ENCODE peak calls at places on chromosomes 13 and 19, in four cellular contexts. One of them, this sample, is unnamed.

GRCh38 chr13:50340566-50341287 is 325.5 kb downstream of the KCNRG start:
- DNase-seq in neuronal stem cell: no peak
- DNase-seq in IMR-90: no peak
- DNase-seq in H9: no peak
- DNase-seq in this sample: no peak

GRCh38 chr19:18392417-18392816 is 5.0 kb downstream of the LRRC25 start:
- DNase-seq in neuronal stem cell: no peak
- DNase-seq in IMR-90: no peak
- DNase-seq in H9: no peak
- DNase-seq in this sample: no peak

GRCh38 chr13:93624371-93624777 is 397.8 kb downstream of the GPC6 start:
- DNase-seq in IMR-90: no peak
- DNase-seq in H9: no peak
- DNase-seq in neuronal stem cell: no peak
- DNase-seq in this sample: no peak

GRCh38 chr13:23707674-23708073 is 137.5 kb downstream of the TNFRSF19 start:
- DNase-seq in IMR-90: peak; percentile 49
- DNase-seq in H9: no peak
- DNase-seq in neuronal stem cell: no peak
- DNase-seq in this sample: no peak

GRCh38 chr13:97121894-97122293 is 100.2 kb upstream of the MBNL2 start:
- DNase-seq in H9: no peak
- DNase-seq in neuronal stem cell: no peak
- DNase-seq in IMR-90: peak; percentile 54
- DNase-seq in this sample: peak; percentile 37

GRCh38 chr13:59746291-59746962 is 417.3 kb downstream of the DIAPH3 start:
- DNase-seq in H9: no peak
- DNase-seq in IMR-90: peak; percentile 62
- DNase-seq in neuronal stem cell: no peak
- DNase-seq in this sample: no peak

GRCh38 chr19:31905980-31906948 is 439.1 kb upstream of the ZNF507 start:
- DNase-seq in IMR-90: no peak
- DNase-seq in neuronal stem cell: no peak
- DNase-seq in H9: no peak
- DNase-seq in this sample: peak; percentile 47

GRCh38 chr13:47211106-47211505 is 314.3 kb upstream of the HTR2A start:
- DNase-seq in neuronal stem cell: no peak
- DNase-seq in H9: peak; percentile 33
- DNase-seq in IMR-90: peak; percentile 40
- DNase-seq in this sample: peak; percentile 17

GRCh38 chr13:46663644-46664043 is 110.7 kb downstream of the LRCH1 start:
- DNase-seq in neuronal stem cell: no peak
- DNase-seq in IMR-90: no peak
- DNase-seq in H9: no peak
- DNase-seq in this sample: peak; percentile 63

GRCh38 chr19:11151181-11151580 is 4.4 kb downstream of the SPC24 start:
- DNase-seq in IMR-90: no peak
- DNase-seq in neuronal stem cell: no peak
- DNase-seq in H9: no peak
- DNase-seq in this sample: no peak

GRCh38 chr13:77623797-77624196 is 73.7 kb upstream of the SLAIN1 start:
- DNase-seq in neuronal stem cell: no peak
- DNase-seq in IMR-90: no peak
- DNase-seq in H9: no peak
- DNase-seq in this sample: no peak

GRCh38 chr19:21202865-21203494 is 61.1 kb downstream of the ZNF431 start:
- DNase-seq in IMR-90: peak; percentile 14
- DNase-seq in neuronal stem cell: peak; percentile 50
- DNase-seq in H9: peak; percentile 56
- DNase-seq in this sample: peak; percentile 2

GRCh38 chr19:11064831-11065303 is 24.4 kb upstream of the LDLR start:
- DNase-seq in IMR-90: no peak
- DNase-seq in H9: no peak
- DNase-seq in neuronal stem cell: no peak
- DNase-seq in this sample: no peak

GRCh38 chr19:18961767-18962423 is 20.9 kb upstream of the HOMER3 start:
- DNase-seq in H9: peak; percentile 99
- DNase-seq in neuronal stem cell: peak; percentile 29
- DNase-seq in IMR-90: no peak
- DNase-seq in this sample: no peak

GRCh38 chr13:65985632-65986031 is 1244.5 kb downstream of the PCDH9 start:
- DNase-seq in neuronal stem cell: no peak
- DNase-seq in H9: peak; percentile 71
- DNase-seq in IMR-90: no peak
- DNase-seq in this sample: no peak

GRCh38 chr19:21463449-21464105 is 41.8 kb upstream of the ZNF429 start:
- DNase-seq in IMR-90: no peak
- DNase-seq in H9: peak; percentile 95
- DNase-seq in neuronal stem cell: peak; percentile 72
- DNase-seq in this sample: no peak

GRCh38 chr19:11570039-11570462 is 7.4 kb downstream of the ACP5 start:
- DNase-seq in IMR-90: no peak
- DNase-seq in neuronal stem cell: no peak
- DNase-seq in H9: no peak
- DNase-seq in this sample: no peak

GRCh38 chr13:23630349-23631093 is 60.3 kb downstream of the TNFRSF19 start:
- DNase-seq in H9: no peak
- DNase-seq in neuronal stem cell: no peak
- DNase-seq in IMR-90: no peak
- DNase-seq in this sample: no peak

GRCh38 chr13:29594310-29594709 is 1.2 kb downstream of the SLC7A1 start:
- DNase-seq in H9: no peak
- DNase-seq in neuronal stem cell: peak; percentile 24
- DNase-seq in IMR-90: peak; percentile 91
- DNase-seq in this sample: peak; percentile 92

GRCh38 chr19:41149831-41150230 is 35.6 kb downstream of the CYP2F1 start:
- DNase-seq in IMR-90: no peak
- DNase-seq in neuronal stem cell: no peak
- DNase-seq in H9: no peak
- DNase-seq in this sample: no peak

GRCh38 chr13:33340631-33341030 is 55.1 kb upstream of the STARD13 start:
- DNase-seq in IMR-90: peak; percentile 52
- DNase-seq in neuronal stem cell: no peak
- DNase-seq in H9: no peak
- DNase-seq in this sample: peak; percentile 55

GRCh38 chr13:74026753-74027152 is 107.5 kb downstream of the KLF12 start:
- DNase-seq in IMR-90: peak; percentile 37
- DNase-seq in neuronal stem cell: no peak
- DNase-seq in H9: peak; percentile 81
- DNase-seq in this sample: peak; percentile 46

GRCh38 chr13:45490068-45490467 is 25.3 kb downstream of the COG3 start:
- DNase-seq in neuronal stem cell: no peak
- DNase-seq in H9: no peak
- DNase-seq in IMR-90: no peak
- DNase-seq in this sample: no peak

GRCh38 chr13:45831851-45832250 is 19.7 kb downstream of the SIAH3 start:
- DNase-seq in IMR-90: no peak
- DNase-seq in H9: no peak
- DNase-seq in neuronal stem cell: no peak
- DNase-seq in this sample: no peak

GRCh38 chr19:23481043-23481442 is 85.8 kb upstream of the ZNF91 start:
- DNase-seq in IMR-90: no peak
- DNase-seq in neuronal stem cell: no peak
- DNase-seq in H9: no peak
- DNase-seq in this sample: no peak

GRCh38 chr19:20233105-20233504 is 66.1 kb downstream of the ZNF486 start:
- DNase-seq in neuronal stem cell: no peak
- DNase-seq in IMR-90: no peak
- DNase-seq in H9: no peak
- DNase-seq in this sample: no peak

GRCh38 chr13:80109313-80109712 is 231.6 kb downstream of the SPRY2 start:
- DNase-seq in neuronal stem cell: no peak
- DNase-seq in IMR-90: no peak
- DNase-seq in H9: no peak
- DNase-seq in this sample: no peak

GRCh38 chr13:91203430-91203829 is 144.1 kb upstream of the MIR17HG start:
- DNase-seq in neuronal stem cell: no peak
- DNase-seq in IMR-90: no peak
- DNase-seq in H9: no peak
- DNase-seq in this sample: no peak

GRCh38 chr19:49592486-49593232 is 1.7 kb downstream of the PRR12 start:
- DNase-seq in IMR-90: no peak
- DNase-seq in H9: peak; percentile 68
- DNase-seq in neuronal stem cell: no peak
- DNase-seq in this sample: peak; percentile 50

GRCh38 chr13:85236431-85236830 is 562.8 kb downstream of the SLITRK6 start:
- DNase-seq in IMR-90: peak; percentile 54
- DNase-seq in neuronal stem cell: no peak
- DNase-seq in H9: no peak
- DNase-seq in this sample: no peak

GRCh38 chr13:77338961-77339401 is 12.1 kb upstream of the MYCBP2 start:
- DNase-seq in neuronal stem cell: no peak
- DNase-seq in IMR-90: no peak
- DNase-seq in H9: no peak
- DNase-seq in this sample: no peak

GRCh38 chr13:41193469-41193868 is 900 bp downstream of the KBTBD7 start:
- DNase-seq in neuronal stem cell: no peak
- DNase-seq in IMR-90: no peak
- DNase-seq in H9: no peak
- DNase-seq in this sample: no peak
- H3K4me2 ChIP-seq in neuronal stem cell: peak overlapping the region; percentile 33
- H3K4me2 ChIP-seq in IMR-90: peak overlapping the region; percentile 62
- H3K4me2 ChIP-seq in H9: peak overlapping the region; percentile 65
- H3K4me2 ChIP-seq in this sample: no peak overlapping the region

GRCh38 chr19:2766594-2767372 is 16.3 kb downstream of the SGTA start:
- DNase-seq in IMR-90: no peak
- DNase-seq in H9: no peak
- DNase-seq in neuronal stem cell: no peak
- DNase-seq in this sample: no peak

GRCh38 chr19:2769218-2769617 is 13.9 kb downstream of the SGTA start:
- DNase-seq in H9: no peak
- DNase-seq in IMR-90: no peak
- DNase-seq in neuronal stem cell: no peak
- DNase-seq in this sample: no peak

GRCh38 chr19:2770055-2771013 is 12.7 kb downstream of the SGTA start:
- DNase-seq in IMR-90: peak; percentile 47
- DNase-seq in neuronal stem cell: no peak
- DNase-seq in H9: no peak
- DNase-seq in this sample: no peak

GRCh38 chr19:2767688-2768087 is 15.4 kb downstream of the SGTA start:
- DNase-seq in H9: no peak
- DNase-seq in neuronal stem cell: no peak
- DNase-seq in IMR-90: no peak
- DNase-seq in this sample: no peak

GRCh38 chr19:2768365-2769132 is 14.5 kb downstream of the SGTA start:
- DNase-seq in IMR-90: no peak
- DNase-seq in neuronal stem cell: no peak
- DNase-seq in H9: no peak
- DNase-seq in this sample: no peak
- H4K8ac ChIP-seq in IMR-90: no peak overlapping the region
- H4K8ac ChIP-seq in neuronal stem cell: no peak overlapping the region
- H4K8ac ChIP-seq in H9: no peak overlapping the region
- H4K8ac ChIP-seq in this sample: no peak overlapping the region

GRCh38 chr13:43307921-43308433 is 284.6 kb downstream of the DNAJC15 start:
- DNase-seq in H9: no peak
- DNase-seq in neuronal stem cell: no peak
- DNase-seq in IMR-90: peak; percentile 87
- DNase-seq in this sample: peak; percentile 92
- H3K4me2 ChIP-seq in H9: no peak overlapping the region
- H3K4me2 ChIP-seq in neuronal stem cell: no peak overlapping the region
- H3K4me2 ChIP-seq in IMR-90: no peak overlapping the region
- H3K4me2 ChIP-seq in this sample: no peak overlapping the region

GRCh38 chr19:55301459-55302331 is 17.9 kb downstream of the BRSK1 start:
- DNase-seq in IMR-90: peak; percentile 62
- DNase-seq in neuronal stem cell: peak; percentile 91
- DNase-seq in H9: peak; percentile 88
- DNase-seq in this sample: peak; percentile 78

GRCh38 chr19:55304279-55304978 is 20.6 kb downstream of the BRSK1 start:
- DNase-seq in IMR-90: no peak
- DNase-seq in H9: peak; percentile 80
- DNase-seq in neuronal stem cell: no peak
- DNase-seq in this sample: no peak

GRCh38 chr19:55303477-55303876 is 19.7 kb downstream of the BRSK1 start:
- DNase-seq in IMR-90: no peak
- DNase-seq in H9: no peak
- DNase-seq in neuronal stem cell: no peak
- DNase-seq in this sample: no peak

GRCh38 chr19:55299991-55300390 is 16.2 kb downstream of the BRSK1 start:
- DNase-seq in H9: no peak
- DNase-seq in neuronal stem cell: no peak
- DNase-seq in IMR-90: no peak
- DNase-seq in this sample: no peak

DNA sequence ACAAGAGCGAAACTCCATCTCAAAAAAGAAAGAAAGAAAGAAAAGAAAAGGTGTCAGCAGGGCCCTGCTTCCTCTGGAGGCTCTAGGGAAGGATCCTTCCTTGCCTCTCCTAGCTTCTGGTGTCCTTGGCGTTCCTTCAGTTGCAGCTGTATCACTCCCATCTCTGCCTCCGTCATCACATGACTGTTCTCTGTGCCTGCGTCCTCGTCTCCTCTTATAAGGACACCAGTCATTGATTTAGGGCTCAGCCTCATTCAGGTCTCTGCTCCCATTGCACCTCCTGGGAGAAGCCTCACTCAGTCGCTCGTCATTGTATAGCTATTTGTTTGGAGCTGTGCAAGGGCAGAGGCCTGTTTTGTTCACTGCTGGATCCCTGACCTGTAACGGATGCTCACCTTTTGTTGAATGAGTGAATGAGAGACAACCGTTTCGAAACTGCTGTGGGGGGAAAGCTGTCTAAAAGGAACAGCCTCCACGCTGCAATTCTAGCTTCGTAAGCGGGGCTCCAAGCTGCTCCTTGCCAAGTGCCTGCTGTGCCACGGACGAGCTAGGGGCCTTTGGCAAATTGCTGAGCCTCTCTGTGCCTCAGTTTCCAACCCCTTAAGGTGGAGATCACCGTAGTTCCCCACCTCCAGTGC is 17.1 kb downstream of the BRSK1 start:
- DNase-seq in H9: no peak
- DNase-seq in neuronal stem cell: peak; percentile 63
- DNase-seq in IMR-90: no peak
- DNase-seq in this sample: no peak
- H4K8ac ChIP-seq in H9: no peak overlapping the region
- H4K8ac ChIP-seq in neuronal stem cell: peak overlapping the region; percentile 66
- H4K8ac ChIP-seq in IMR-90: peak overlapping the region; percentile 94
- H4K8ac ChIP-seq in this sample: peak overlapping the region; percentile 87

DNA sequence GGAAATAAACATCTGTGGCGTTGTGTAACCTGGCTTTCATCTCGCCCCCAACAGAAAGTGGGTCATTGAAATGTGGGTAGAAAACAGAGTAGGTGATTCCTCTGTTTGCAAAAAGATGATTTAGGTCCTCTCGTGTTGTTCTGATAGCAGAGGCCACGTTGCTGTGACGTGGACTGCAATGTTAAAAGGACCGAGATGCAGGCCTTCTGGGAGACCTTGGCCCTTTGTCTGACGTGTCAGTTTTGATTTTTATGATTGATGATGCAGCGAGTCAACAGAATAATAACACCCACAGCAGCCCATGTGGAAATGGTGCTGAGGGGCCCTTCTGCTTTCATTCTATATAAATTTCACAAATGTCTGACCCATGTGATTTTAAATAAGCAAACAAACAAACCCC is 68.9 kb downstream of the FGF9 start:
- DNase-seq in H9: no peak
- DNase-seq in IMR-90: peak; percentile 11
- DNase-seq in neuronal stem cell: no peak
- DNase-seq in this sample: no peak
- H3K4me2 ChIP-seq in H9: no peak overlapping the region
- H3K4me2 ChIP-seq in IMR-90: no peak overlapping the region
- H3K4me2 ChIP-seq in neuronal stem cell: no peak overlapping the region
- H3K4me2 ChIP-seq in this sample: no peak overlapping the region

GRCh38 chr19:15373644-15374043 is 5.9 kb downstream of the AKAP8 start:
- DNase-seq in H9: no peak
- DNase-seq in IMR-90: no peak
- DNase-seq in neuronal stem cell: no peak
- DNase-seq in this sample: no peak
- H4K8ac ChIP-seq in H9: no peak overlapping the region
- H4K8ac ChIP-seq in IMR-90: no peak overlapping the region
- H4K8ac ChIP-seq in neuronal stem cell: no peak overlapping the region
- H4K8ac ChIP-seq in this sample: no peak overlapping the region

This sample was measured in mesenchymal stem cell.